ENCODE peak calls at places on chromosomes 4 and X, in six cellular contexts. S, L, I, V, H and W are unnamed samples.

GRCh38 chrX:30364229-30364628 is 55.0 kb upstream of the NR0B1 start:
- DNase-seq in S (no peak), V (no peak), H (no peak), I (no peak), L (no peak), W (no peak)

GRCh38 chr4:135368826-135369225 is 1167.2 kb upstream of the PABPC4L start:
- DNase-seq in S (no peak), L (no peak), V (no peak), I (no peak), H (no peak), W (no peak)

GRCh38 chr4:57132746-57133142 is 22.6 kb upstream of the IGFBP7 start:
- DNase-seq in V (no peak), L (no peak), I (no peak), H (no peak), S (no peak), W (no peak)

GRCh38 chr4:954211-955020 is 19.0 kb downstream of the DGKQ start:
- DNase-seq in V (no peak), L (no peak), H (no peak), I (no peak), S (no peak), W (peak; percentile 20)

GRCh38 chrX:153469811-153470410 is 465 bp downstream of the HAUS7 start:
- DNase-seq in L (no peak), H (peak; percentile 60), I (no peak), V (no peak), S (no peak), W (no peak)

GRCh38 chr4:99076292-99076976 is 12.2 kb downstream of the ADH5 start:
- DNase-seq in V (no peak), I (no peak), S (no peak), H (no peak), L (no peak), W (no peak)

GRCh38 chrX:130091976-130092522 is 18.2 kb downstream of the ELF4 start:
- DNase-seq in I (no peak), H (peak; percentile 88), V (peak; percentile 90), L (peak; percentile 66), S (peak; percentile 81), W (peak; percentile 78)

GRCh38 chr4:23260510-23260909 is 567.8 kb downstream of the GBA3 start:
- DNase-seq in H (peak; percentile 7), S (no peak), L (no peak), I (no peak), V (no peak), W (no peak)

GRCh38 chr4:165009493-165010227 is 22.1 kb upstream of the TRIM60 start:
- DNase-seq in H (no peak), I (no peak), L (no peak), V (no peak), S (no peak), W (no peak)

GRCh38 chr4:152687974-152688599 is 8.3 kb upstream of the TMEM154 start:
- DNase-seq in V (no peak), I (no peak), H (no peak), L (no peak), S (no peak), W (no peak)

GRCh38 chrX:129754266-129755024 is 15.7 kb downstream of the XPNPEP2 start:
- DNase-seq in L (no peak), H (peak; percentile 52), S (no peak), V (no peak), I (no peak), W (no peak)

GRCh38 chrX:44874481-44875184 is 1.6 kb downstream of the KDM6A start:
- DNase-seq in L (no peak), V (no peak), S (no peak), I (no peak), H (peak; percentile 75), W (no peak)

GRCh38 chr4:143337600-143338287 is 1.1 kb downstream of the GAB1 start:
- DNase-seq in V (no peak), I (no peak), H (peak; percentile 67), L (peak; percentile 70), S (no peak), W (no peak)

GRCh38 chr4:141768954-141769353 is 132.6 kb downstream of the IL15 start:
- DNase-seq in I (no peak), S (no peak), L (no peak), H (no peak), V (no peak), W (no peak)

GRCh38 chr4:175034007-175034406 is 115.8 kb downstream of the ADAM29 start:
- DNase-seq in L (no peak), S (no peak), V (no peak), I (no peak), H (no peak), W (no peak)

GRCh38 chr4:76757418-76757910 is 140.5 kb downstream of the SOWAHB start:
- DNase-seq in L (no peak), S (no peak), H (no peak), V (no peak), I (no peak), W (no peak)

GRCh38 chr4:45120163-45120562 is 393.8 kb upstream of the GNPDA2 start:
- DNase-seq in H (no peak), I (no peak), S (no peak), L (no peak), V (no peak), W (no peak)

GRCh38 chrX:21675931-21676330 is 17.8 kb upstream of the KLHL34 start:
- DNase-seq in S (no peak), V (no peak), H (no peak), I (no peak), L (no peak), W (no peak)

GRCh38 chr4:99462875-99463464 is 27.8 kb upstream of the ADH7 start:
- DNase-seq in H (peak; percentile 72), V (peak; percentile 8), I (no peak), S (peak; percentile 24), L (peak; percentile 66), W (peak; percentile 27)

GRCh38 chrX:48471504-48471903 is 1.4 kb upstream of the SLC38A5 start:
- DNase-seq in I (no peak), H (no peak), S (no peak), L (no peak), V (no peak), W (no peak)

GRCh38 chr4:100042235-100042634 is 92.2 kb upstream of the H2AZ1 start:
- DNase-seq in L (no peak), H (no peak), V (no peak), S (no peak), I (no peak), W (no peak)

GRCh38 chr4:41935652-41936021 is 408 bp downstream of the TMEM33 start:
- DNase-seq in H (peak; percentile 59), I (no peak), L (peak; percentile 63), V (no peak), S (no peak), W (peak; percentile 9)

GRCh38 chr4:41934813-41935651 is at the start of gene TMEM33:
- DNase-seq in I (peak; percentile 76), S (peak; percentile 71), L (peak; percentile 94), V (peak; percentile 54), H (peak; percentile 94), W (peak; percentile 60)

GRCh38 chr4:41932988-41933387 is 2.2 kb upstream of the TMEM33 start:
- DNase-seq in L (no peak), H (no peak), S (no peak), I (no peak), V (no peak), W (no peak)

GRCh38 chr4:41930139-41930831 is 4.9 kb upstream of the TMEM33 start:
- DNase-seq in L (peak; percentile 8), V (no peak), S (no peak), I (no peak), H (peak; percentile 10), W (no peak)

GRCh38 chr4:41933997-41934812 is 1.0 kb upstream of the TMEM33 start:
- DNase-seq in V (no peak), I (no peak), L (peak; percentile 96), H (peak; percentile 22), S (no peak), W (no peak)
- TF ChIP-seq POLR2A in V (no peak), I (no peak), L (no peak), H (no peak), S (no peak), W (no peak)

DNA sequence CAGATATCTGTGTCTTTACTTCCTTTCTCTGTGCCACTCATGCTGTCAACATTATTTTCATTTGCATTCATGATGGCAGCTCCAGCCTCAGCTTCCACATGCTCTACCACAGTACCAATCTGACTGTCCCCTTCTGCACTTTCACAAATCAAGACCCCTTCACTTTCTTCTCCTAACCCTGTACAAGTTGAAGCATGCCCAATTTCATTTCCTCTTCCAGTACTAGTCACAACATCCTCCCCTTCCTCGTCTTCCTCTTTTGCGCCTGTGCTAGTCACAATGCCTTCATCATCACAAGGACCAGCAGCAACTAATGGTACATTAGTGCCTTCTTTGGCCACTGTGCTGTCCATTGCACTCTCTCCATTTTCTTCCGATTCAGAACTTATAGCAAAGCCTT is 26.5 kb downstream of the BOD1L1 start:
- DNase-seq in S (peak; percentile 32), L (no peak), V (no peak), I (no peak), H (no peak), W (no peak)
- TF ChIP-seq TAF1 in S (no peak), L (no peak), V (no peak), I (no peak), H (no peak), W (no peak)

GRCh38 chr4:36758779-36759178 is 477.4 kb downstream of the DTHD1 start:
- DNase-seq in I (peak; percentile 67), L (no peak), V (no peak), H (no peak), S (no peak), W (no peak)

GRCh38 chr4:36757623-36758311 is 476.4 kb downstream of the DTHD1 start:
- DNase-seq in L (no peak), H (peak; percentile 17), I (no peak), S (no peak), V (no peak), W (no peak)

GRCh38 chr4:36747277-36748129 is 466.1 kb downstream of the DTHD1 start:
- DNase-seq in I (no peak), V (no peak), S (no peak), L (no peak), H (peak; percentile 21), W (no peak)

GRCh38 chr4:36758312-36758690 is 476.9 kb downstream of the DTHD1 start:
- DNase-seq in L (no peak), V (no peak), I (no peak), H (no peak), S (no peak), W (no peak)

GRCh38 chr4:36753048-36753447 is 471.6 kb downstream of the DTHD1 start:
- DNase-seq in I (no peak), V (no peak), H (no peak), S (no peak), L (no peak), W (no peak)
- TF ChIP-seq POLR2A in I (no peak), V (no peak), H (no peak), S (no peak), L (no peak), W (no peak)

DNA sequence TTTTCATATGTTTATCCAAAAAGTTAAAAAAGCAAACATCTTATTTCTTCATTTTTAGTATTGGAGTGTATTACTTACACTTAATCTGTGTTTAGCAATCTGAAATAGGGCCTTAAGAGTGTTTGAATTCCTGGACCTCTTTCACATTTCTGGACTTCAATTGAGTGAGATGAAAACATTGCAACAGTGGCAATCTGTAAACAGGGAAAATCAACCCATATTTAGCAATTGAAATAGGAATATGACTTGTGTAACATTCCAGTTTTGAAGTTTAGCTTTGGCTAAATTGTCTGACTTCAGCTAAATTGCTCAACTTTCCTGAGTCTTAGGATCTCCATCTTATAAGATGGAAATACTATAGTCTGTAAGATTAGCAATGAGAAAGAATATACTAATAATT is 34.6 kb upstream of the FHL1 start:
- DNase-seq in V (no peak), L (no peak), I (no peak), S (no peak), H (no peak), W (no peak)
- TF ChIP-seq TAF1 in V (no peak), L (no peak), I (no peak), S (no peak), H (no peak), W (no peak)